ENCODE peak calls at places on chromosomes 6 and 20, in four cellular contexts. W is WERI-Rb-1, H is IMR-90, Y is AG09309. R is an unnamed sample.

GRCh38 chr6:164700497-164700896 is 608.9 kb downstream of the C6orf118 start:
- DNase-seq in W (no peak), H (no peak), Y (no peak), R (no peak)

GRCh38 chr6:34424200-34425131 is 1.4 kb downstream of the RPS10 start:
- DNase-seq in W (no peak), H (no peak), Y (no peak), R (no peak)

GRCh38 chr20:1567392-1568165 is 10.1 kb upstream of the SIRPD start:
- DNase-seq in W (no peak), H (peak), Y (peak), R (no peak)

GRCh38 chr6:157187182-157188093 is 135.9 kb downstream of the TMEM242 start:
- DNase-seq in W (peak), H (no peak), Y (no peak), R (no peak)

GRCh38 chr20:44963325-44964215 is 2.7 kb upstream of the STK4 start:
- DNase-seq in W (no peak), H (no peak), Y (no peak), R (no peak)

GRCh38 chr20:35588397-35588796 is 27.2 kb upstream of the SPAG4 start:
- DNase-seq in W (no peak), H (no peak), Y (no peak), R (no peak)

GRCh38 chr20:38152175-38153010 is 12.7 kb downstream of the TGM2 start:
- DNase-seq in W (no peak), H (peak), Y (no peak), R (peak)

GRCh38 chr6:16822529-16822928 is 61.3 kb upstream of the ATXN1 start:
- DNase-seq in W (no peak), H (no peak), Y (no peak), R (no peak)

GRCh38 chr20:12372557-12372956 is 454.9 kb downstream of the BTBD3 start:
- DNase-seq in W (no peak), H (no peak), Y (no peak), R (no peak)

GRCh38 chr20:63106108-63106764 is 99.5 kb upstream of the BHLHE23 start:
- DNase-seq in W (no peak), H (peak), Y (no peak), R (no peak)

GRCh38 chr6:7156666-7157278 is 49.0 kb downstream of the RREB1 start:
- DNase-seq in W (peak), H (peak), Y (no peak), R (no peak)

GRCh38 chr6:97189767-97190166 is 93.2 kb downstream of the MMS22L start:
- DNase-seq in W (no peak), H (peak), Y (peak), R (no peak)

GRCh38 chr6:291697-292505 is at the start of gene DUSP22:
- DNase-seq in W (peak), H (peak), Y (peak), R (peak)

GRCh38 chr6:83215131-83216047 is 22.2 kb downstream of the RWDD2A start:
- DNase-seq in W (peak), H (peak), Y (peak), R (no peak)

GRCh38 chr6:150788135-150788534 is 77.4 kb upstream of the MTHFD1L start:
- DNase-seq in W (no peak), H (no peak), Y (no peak), R (no peak)

GRCh38 chr20:22910287-22910852 is 124.7 kb upstream of the SSTR4 start:
- DNase-seq in W (no peak), H (no peak), Y (no peak), R (no peak)

GRCh38 chr20:12673352-12673751 is 335.4 kb upstream of the SPTLC3 start:
- DNase-seq in W (no peak), H (no peak), Y (no peak), R (no peak)

GRCh38 chr20:43988867-43989266 is 74.2 kb downstream of the TOX2 start:
- DNase-seq in W (no peak), H (peak), Y (peak), R (no peak)

GRCh38 chr6:142934599-142934998 is 10.4 kb downstream of the HIVEP2 start:
- DNase-seq in W (no peak), H (no peak), Y (no peak), R (no peak)

GRCh38 chr6:143969077-143969476 is 39.0 kb downstream of the PLAGL1 start:
- DNase-seq in W (no peak), H (no peak), Y (no peak), R (no peak)

GRCh38 chr6:144471986-144472385 is 186.9 kb downstream of the UTRN start:
- DNase-seq in W (no peak), H (peak), Y (no peak), R (no peak)

GRCh38 chr20:2408111-2408510 is 27.4 kb downstream of the TGM6 start:
- DNase-seq in W (no peak), H (no peak), Y (no peak), R (no peak)

GRCh38 chr20:3801299-3801698 is 5.2 kb downstream of the CDC25B start:
- DNase-seq in W (no peak), H (no peak), Y (no peak), R (no peak)

GRCh38 chr6:148868314-148868713 is 121.5 kb downstream of the UST start:
- DNase-seq in W (no peak), H (peak), Y (peak), R (no peak)

GRCh38 chr20:2387180-2387577 is 6.5 kb downstream of the TGM6 start:
- DNase-seq in W (peak), H (peak), Y (no peak), R (no peak)

GRCh38 chr6:145544031-145544430 is 191.3 kb downstream of the EPM2A start:
- DNase-seq in W (no peak), H (peak), Y (peak), R (no peak)

GRCh38 chr6:97059473-97059872 is 134.9 kb downstream of the KLHL32 start:
- DNase-seq in W (no peak), H (peak), Y (peak), R (no peak)

GRCh38 chr6:3887150-3887700 is 38.1 kb downstream of the FAM50B start:
- DNase-seq in W (no peak), H (peak), Y (peak), R (no peak)

GRCh38 chr20:24007758-24008157 is 19.2 kb upstream of the GGTLC1 start:
- DNase-seq in W (no peak), H (no peak), Y (no peak), R (no peak)

GRCh38 chr20:38473353-38473795 is 731 bp downstream of the RALGAPB start:
- DNase-seq in W (no peak), H (no peak), Y (no peak), R (no peak)

GRCh38 chr20:49590163-49591017 is 22.5 kb upstream of the PTGIS start:
- DNase-seq in W (no peak), H (no peak), Y (no peak), R (no peak)

GRCh38 chr20:38728911-38729642 is 4.8 kb downstream of the SLC32A1 start:
- DNase-seq in W (peak), H (no peak), Y (no peak), R (no peak)

GRCh38 chr6:26017567-26017966 is 55.0 kb downstream of the TRIM38 start:
- DNase-seq in W (no peak), H (peak), Y (no peak), R (peak)

GRCh38 chr20:10924628-10925266 is 250.9 kb upstream of the JAG1 start:
- DNase-seq in W (no peak), H (peak), Y (peak), R (no peak)

GRCh38 chr6:53378208-53378607 is 29.5 kb upstream of the ELOVL5 start:
- DNase-seq in W (no peak), H (no peak), Y (no peak), R (no peak)

GRCh38 chr20:47360207-47360488 is 3.6 kb upstream of the ZMYND8 start:
- DNase-seq in W (no peak), H (peak), Y (no peak), R (no peak)

GRCh38 chr6:146282837-146283236 is 254.0 kb downstream of the GRM1 start:
- DNase-seq in W (no peak), H (no peak), Y (no peak), R (no peak)

GRCh38 chr20:57754190-57754589 is 44.4 kb upstream of the PMEPA1 start:
- DNase-seq in W (no peak), H (no peak), Y (no peak), R (no peak)

GRCh38 chr6:64861039-64861651 is 845.9 kb downstream of the EYS start:
- DNase-seq in W (no peak), H (no peak), Y (no peak), R (no peak)

GRCh38 chr20:59608396-59608795 is 4.1 kb downstream of the PHACTR3 start:
- DNase-seq in W (no peak), H (no peak), Y (no peak), R (no peak)

GRCh38 chr20:276620-277495 is 13.7 kb downstream of the C20orf96 start:
- DNase-seq in W (no peak), H (no peak), Y (no peak), R (no peak)

GRCh38 chr20:277496-277781 is 13.1 kb downstream of the C20orf96 start:
- DNase-seq in W (no peak), H (no peak), Y (no peak), R (no peak)

GRCh38 chr20:275791-276190 is 14.8 kb downstream of the C20orf96 start:
- DNase-seq in W (no peak), H (no peak), Y (no peak), R (no peak)

GRCh38 chr20:278181-278580 is 12.4 kb downstream of the C20orf96 start:
- DNase-seq in W (no peak), H (no peak), Y (no peak), R (no peak)

GRCh38 chr20:278607-279571 is 11.7 kb downstream of the C20orf96 start:
- DNase-seq in W (no peak), H (no peak), Y (no peak), R (no peak)
- H3K4me3 ChIP-seq in W (no peak), H (no peak), Y (no peak), R (peak)

DNA sequence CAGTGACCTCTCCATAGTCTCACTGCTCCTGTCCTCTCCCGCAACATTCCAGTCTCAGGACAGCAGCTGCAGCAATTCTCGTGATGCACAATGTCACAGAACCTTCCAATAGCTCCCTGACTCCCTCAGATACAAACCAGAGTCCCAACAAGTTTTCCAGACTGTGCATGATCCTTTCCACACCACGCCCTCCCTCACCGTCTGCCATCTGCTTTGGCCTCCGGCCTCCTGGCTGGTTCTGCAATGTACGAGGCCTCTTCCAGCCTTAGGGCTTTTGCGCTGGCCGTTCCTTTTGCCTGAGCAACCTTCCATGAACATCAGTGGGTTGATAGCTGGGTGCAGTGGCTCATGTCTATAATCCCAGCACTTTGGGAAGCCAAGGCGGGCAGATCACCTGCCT is 9.6 kb downstream of the FNDC1 start:
- DNase-seq in W (no peak), H (no peak), Y (no peak), R (no peak)
- TF ChIP-seq CTCF in W (no peak), H (no peak), Y (no peak), R (no peak)

DNA sequence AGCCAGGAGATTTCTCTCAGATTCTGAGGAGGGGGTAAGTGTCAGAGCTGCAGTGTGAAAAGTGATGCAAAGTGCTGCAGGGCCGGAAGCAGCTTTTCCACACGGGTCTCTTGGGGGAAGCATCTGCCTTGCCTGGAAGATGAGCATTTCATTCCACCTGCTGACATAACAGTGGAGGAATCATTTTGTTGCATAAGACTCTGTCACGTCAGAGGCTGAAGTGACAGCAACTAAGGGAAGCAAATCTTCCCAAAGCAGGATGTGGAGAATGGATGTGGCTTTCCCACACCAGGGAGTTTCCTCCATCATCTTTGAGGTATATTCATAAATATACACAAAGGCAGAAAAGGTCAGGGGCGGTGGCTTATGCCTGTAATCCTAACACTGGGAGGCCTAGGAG is 22.9 kb downstream of the DCBLD1 start:
- DNase-seq in W (no peak), H (peak), Y (no peak), R (no peak)
- H3K4me3 ChIP-seq in W (no peak), H (no peak), Y (no peak), R (no peak)

GRCh38 chr20:5192570-5193431 is 66.0 kb downstream of the CDS2 start:
- DNase-seq in W (no peak), H (no peak), Y (no peak), R (no peak)
- TF ChIP-seq CTCF in W (no peak), H (no peak), Y (no peak), R (no peak)

GRCh38 chr6:108581932-108582500 is 21.3 kb downstream of the FOXO3 start:
- DNase-seq in W (no peak), H (peak), Y (no peak), R (no peak)
- H3K4me3 ChIP-seq in W (no peak), H (no peak), Y (no peak), R (peak)

GRCh38 chr6:118284736-118285360 is 263.2 kb upstream of the PLN start:
- DNase-seq in W (no peak), H (peak), Y (no peak), R (no peak)

GRCh38 chr6:118283759-118284158 is 264.3 kb upstream of the PLN start:
- DNase-seq in W (peak), H (peak), Y (no peak), R (no peak)

GRCh38 chr6:118285791-118286190 is 262.3 kb upstream of the PLN start:
- DNase-seq in W (no peak), H (no peak), Y (no peak), R (no peak)

GRCh38 chr6:118288355-118289124 is 259.6 kb upstream of the PLN start:
- DNase-seq in W (no peak), H (peak), Y (no peak), R (no peak)
- TF ChIP-seq CTCF in W (no peak), H (peak), Y (peak), R (peak)

GRCh38 chr6:30062471-30063178 is 1.6 kb downstream of the POLR1H start:
- DNase-seq in W (no peak), H (no peak), Y (no peak), R (no peak)
- H3K4me3 ChIP-seq in W (no peak), H (no peak), Y (peak), R (peak)

DNA sequence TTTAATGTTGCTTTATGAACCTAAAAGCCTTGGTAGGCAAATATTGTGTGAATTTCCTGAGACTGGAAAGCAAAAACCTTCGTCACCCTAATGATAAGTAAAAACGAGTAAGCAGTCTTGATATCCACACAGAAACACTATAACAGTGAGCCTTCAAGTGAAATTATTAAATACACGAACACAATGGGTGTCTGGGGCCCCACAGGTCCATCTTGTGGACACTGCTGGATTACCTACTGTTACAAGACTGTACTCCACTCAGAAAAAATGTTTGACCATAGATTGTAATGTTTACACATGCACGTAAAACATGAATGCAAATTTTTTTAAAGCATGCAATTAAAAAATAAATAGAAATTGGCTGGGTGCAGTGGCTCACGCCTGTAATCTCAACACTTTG is 466.9 kb downstream of the CD83 start:
- DNase-seq in W (no peak), H (peak), Y (no peak), R (no peak)
- TF ChIP-seq CTCF in W (peak), H (no peak), Y (peak), R (peak)

R was measured in upper lobe of right lung.